ENCODE peak calls at places on chromosomes 2 and 18, in five cellular contexts. T is HepG2, G is GM12878, Y is K562, K is H1. C is an unnamed sample.

GRCh38 chr2:234792566-234792965 is 159.3 kb upstream of the SH3BP4 start:
- DNase-seq in K (peak), G (no peak), Y (no peak), T (no peak), C (no peak)

GRCh38 chr18:71809711-71810110 is 734.4 kb downstream of the CBLN2 start:
- DNase-seq in G (no peak), Y (no peak), K (no peak), T (no peak), C (no peak)

GRCh38 chr18:13394794-13395193 is 176.2 kb downstream of the LDLRAD4 start:
- DNase-seq in Y (no peak), T (no peak), G (no peak), K (no peak), C (no peak)

GRCh38 chr2:108855194-108855593 is 68.6 kb downstream of the CCDC138 start:
- DNase-seq in G (no peak), K (no peak), T (peak), Y (no peak), C (peak)

GRCh38 chr2:189008555-189009312 is 34.6 kb downstream of the COL3A1 start:
- DNase-seq in G (no peak), Y (no peak), T (no peak), K (no peak), C (no peak)

GRCh38 chr2:38233231-38233983 is 143.7 kb downstream of the ATL2 start:
- DNase-seq in K (no peak), T (no peak), Y (no peak), G (no peak), C (no peak)

GRCh38 chr2:98478088-98478551 is 33.5 kb downstream of the INPP4A start:
- DNase-seq in G (no peak), T (no peak), K (no peak), Y (no peak), C (no peak)

GRCh38 chr2:206031162-206031784 is 54.7 kb downstream of the INO80D start:
- DNase-seq in Y (no peak), K (no peak), T (no peak), G (peak), C (no peak)

GRCh38 chr2:14751581-14751980 is 119.1 kb downstream of the LRATD1 start:
- DNase-seq in T (no peak), Y (no peak), G (no peak), K (no peak), C (no peak)

GRCh38 chr2:181805228-181806038 is 86.1 kb upstream of the ITPRID2 start:
- DNase-seq in G (no peak), Y (no peak), K (no peak), T (no peak), C (no peak)

GRCh38 chr2:113756088-113757058 is at the start of gene SLC35F5:
- DNase-seq in T (peak), K (peak), Y (peak), G (peak), C (peak)

GRCh38 chr2:159960413-159960812 is 102.0 kb downstream of the PLA2R1 start:
- DNase-seq in K (no peak), G (peak), T (no peak), Y (no peak), C (peak)

GRCh38 chr2:41068740-41069139 is 616.9 kb upstream of the SLC8A1 start:
- DNase-seq in T (no peak), K (no peak), Y (no peak), G (no peak), C (no peak)

GRCh38 chr2:169287666-169288065 is 74.7 kb downstream of the LRP2 start:
- DNase-seq in T (no peak), K (no peak), Y (no peak), G (no peak), C (no peak)

GRCh38 chr2:143960177-143960576 is 559.7 kb downstream of the ZEB2 start:
- DNase-seq in Y (no peak), K (no peak), G (no peak), T (no peak), C (no peak)

DNA sequence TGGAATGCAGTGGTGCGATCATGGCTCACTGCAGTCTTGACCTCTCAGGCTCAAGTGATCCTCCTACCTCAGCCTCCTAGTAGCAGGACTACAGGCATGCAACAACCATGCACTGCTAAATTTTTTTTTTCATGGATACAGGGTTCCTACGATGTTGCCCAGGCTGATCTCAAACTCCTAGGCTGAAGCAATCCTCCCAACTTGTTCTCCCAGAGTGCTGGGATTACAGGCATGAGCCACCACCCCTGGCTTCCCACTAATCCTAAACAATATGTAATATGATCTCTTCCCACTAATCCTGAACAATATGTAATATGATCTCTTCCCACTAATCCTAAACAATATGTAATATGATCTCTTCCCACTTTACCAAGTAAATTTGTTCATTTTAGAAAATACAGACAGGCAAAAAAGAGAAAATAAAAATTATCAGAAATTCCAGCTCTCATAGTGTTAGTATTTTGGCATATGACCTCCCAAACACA is 33.7 kb upstream of the C18orf32 start:
- DNase-seq in T (no peak), G (no peak), K (no peak), Y (no peak), C (no peak)
- TF ChIP-seq HDAC2 in T (no peak), G (no peak), K (no peak), Y (no peak), C (no peak)

DNA sequence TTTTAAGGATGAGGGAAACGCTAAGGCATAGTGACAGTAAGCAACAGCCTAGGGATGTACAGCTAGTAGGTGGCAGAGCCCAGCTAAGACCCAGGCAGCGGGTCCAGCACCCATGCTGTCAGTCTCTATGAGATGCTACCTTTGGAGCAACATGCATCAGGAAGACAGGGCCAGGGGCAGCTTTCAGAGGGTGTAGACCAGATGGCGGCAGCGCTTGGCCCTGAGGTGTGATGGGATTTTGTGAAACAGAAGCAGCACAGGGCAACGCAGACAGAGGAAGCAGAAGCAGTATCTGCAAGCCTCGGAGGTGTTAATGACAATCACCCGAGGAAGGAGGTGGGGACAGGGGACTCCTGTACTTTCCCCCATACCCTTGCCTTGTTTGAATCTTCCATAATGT is 43.2 kb downstream of the SDC1 start:
- DNase-seq in T (no peak), K (no peak), G (no peak), Y (no peak), C (no peak)
- TF ChIP-seq HDAC2 in T (no peak), K (no peak), G (no peak), Y (no peak), C (no peak)

GRCh38 chr2:193818801-193819499 is 1624.2 kb upstream of the TMEFF2 start:
- DNase-seq in G (no peak), K (no peak), T (no peak), Y (no peak), C (no peak)

DNA sequence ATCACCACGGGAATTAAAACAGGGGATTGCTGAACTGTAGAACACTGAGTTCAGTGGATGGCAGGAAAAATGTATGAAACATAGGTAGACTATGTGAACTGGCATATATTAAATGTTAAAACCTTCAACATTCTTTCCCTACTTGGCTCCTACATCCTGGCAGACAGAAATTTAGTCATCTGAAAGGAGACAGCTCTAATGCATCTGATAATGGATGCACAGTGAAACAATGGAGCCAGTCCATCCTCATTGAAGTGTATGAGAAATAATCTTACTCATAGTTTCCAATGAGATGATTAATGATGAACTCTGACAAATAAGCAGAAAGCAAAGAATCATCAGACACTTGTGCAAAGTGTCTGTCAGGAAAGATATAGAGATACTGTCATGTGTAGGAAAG is 1629.7 kb upstream of the TMEFF2 start:
- DNase-seq in K (no peak), T (no peak), Y (no peak), G (no peak), C (peak)
- TF ChIP-seq HDAC2 in K (no peak), T (no peak), Y (no peak), G (no peak), C (no peak)

GRCh38 chr2:222609391-222609790 is 46.5 kb downstream of the FARSB start:
- DNase-seq in G (no peak), Y (no peak), T (no peak), K (no peak), C (no peak)

GRCh38 chr2:222608081-222608480 is 47.8 kb downstream of the FARSB start:
- DNase-seq in Y (no peak), G (no peak), T (no peak), K (no peak), C (no peak)

GRCh38 chr2:222611684-222612083 is 44.2 kb downstream of the FARSB start:
- DNase-seq in T (no peak), G (no peak), Y (no peak), K (no peak), C (no peak)

GRCh38 chr2:222613715-222614331 is 42.1 kb downstream of the FARSB start:
- DNase-seq in T (peak), G (no peak), K (no peak), Y (no peak), C (peak)

DNA sequence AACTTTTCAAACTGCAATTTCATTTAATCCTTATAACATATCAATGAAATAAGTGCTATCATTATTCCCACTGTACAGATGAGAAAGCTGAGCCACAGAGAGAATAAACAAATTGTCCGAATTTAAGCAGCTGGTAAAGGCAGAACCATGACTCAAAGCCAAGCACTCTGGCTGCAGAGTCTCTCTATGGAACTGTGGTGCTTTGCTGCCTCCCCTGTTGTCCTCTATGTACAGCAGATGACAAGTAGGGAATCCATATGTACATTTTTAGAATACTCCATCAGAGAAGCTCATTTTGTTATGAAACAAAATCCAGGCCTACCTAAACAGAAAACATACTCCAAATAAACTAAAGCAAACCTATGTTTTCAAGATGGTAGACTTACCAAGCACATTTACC is 45.1 kb downstream of the FARSB start:
- DNase-seq in Y (no peak), G (no peak), K (no peak), T (no peak), C (no peak)
- TF ChIP-seq HDAC2 in Y (no peak), G (no peak), K (no peak), T (no peak), C (no peak)

DNA sequence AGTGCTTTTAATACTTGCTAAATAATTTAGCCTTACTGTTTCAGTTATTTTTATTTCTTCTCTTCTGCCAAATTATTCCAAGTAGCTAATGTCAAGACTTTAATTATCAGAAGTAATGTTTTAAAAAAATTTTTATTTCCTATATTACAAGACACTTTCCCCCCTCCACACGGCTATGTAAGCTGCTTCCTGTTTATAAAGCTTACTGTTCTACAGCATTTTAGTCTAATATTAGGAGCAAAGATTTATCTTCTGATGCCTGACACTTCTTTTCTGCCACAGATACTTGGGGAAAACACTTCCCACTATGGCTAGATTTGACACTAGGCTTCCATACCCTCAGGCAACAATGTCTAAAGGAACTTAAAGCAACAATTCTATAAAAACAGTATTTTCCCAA is 62.3 kb downstream of the ROCK1 start:
- DNase-seq in G (no peak), Y (no peak), K (no peak), T (no peak), C (no peak)
- TF ChIP-seq HDAC2 in G (no peak), Y (no peak), K (no peak), T (no peak), C (no peak)

GRCh38 chr2:207401338-207401737 is 128.4 kb upstream of the CREB1 start:
- DNase-seq in Y (no peak), K (no peak), G (no peak), T (no peak), C (no peak)
- TF ChIP-seq HDAC2 in Y (no peak), K (no peak), G (no peak), T (no peak), C (no peak)